ENCODE peak calls at places on chromosomes 12 and 14, in nine cellular contexts. One of them, this sample, is unnamed.

GRCh38 chr12:90842477-90842876 is 112.5 kb downstream of the CCER1 start:
- DNase-seq in activated CD4-positive, alpha-beta T cell treated with anti-CD3 and anti-CD28 coated beads, Interleukin-2, amount 50 U/mL, for 1 hour: no peak
- DNase-seq in stimulated activated CD4-positive, alpha-beta T cell treated with anti-CD3 and anti-CD28 coated beads, Interleukin-2, amount 100 ng/mL, for 24 hours: no peak
- DNase-seq in NCI-H345: no peak
- DNase-seq in EH: no peak
- DNase-seq in stimulated activated naive B cell treated with anti-CD40 and anti-IgM and Interleukin-4, amounts not matched to agents 10 μg/mL and 1 μg/mL and 100 μg/mL, for 72 hours: no peak
- DNase-seq in HT-29: no peak
- DNase-seq in mesenchymal stem cell: no peak
- DNase-seq in dermis blood vessel endothelial cell: no peak
- DNase-seq in this sample: no peak

GRCh38 chr12:54300732-54301427 is at the start of gene NFE2:
- DNase-seq in mesenchymal stem cell: peak
- DNase-seq in stimulated activated naive B cell treated with anti-CD40 and anti-IgM and Interleukin-4, amounts not matched to agents 10 μg/mL and 1 μg/mL and 100 μg/mL, for 72 hours: no peak
- DNase-seq in activated CD4-positive, alpha-beta T cell treated with anti-CD3 and anti-CD28 coated beads, Interleukin-2, amount 50 U/mL, for 1 hour: peak
- DNase-seq in dermis blood vessel endothelial cell: peak
- DNase-seq in EH: peak
- DNase-seq in NCI-H345: peak
- DNase-seq in HT-29: peak
- DNase-seq in stimulated activated CD4-positive, alpha-beta T cell treated with anti-CD3 and anti-CD28 coated beads, Interleukin-2, amount 100 ng/mL, for 24 hours: peak
- DNase-seq in this sample: no peak

GRCh38 chr14:100688598-100689499 is 37.8 kb upstream of the DLK1 start:
- DNase-seq in mesenchymal stem cell: peak
- DNase-seq in activated CD4-positive, alpha-beta T cell treated with anti-CD3 and anti-CD28 coated beads, Interleukin-2, amount 50 U/mL, for 1 hour: no peak
- DNase-seq in NCI-H345: no peak
- DNase-seq in stimulated activated CD4-positive, alpha-beta T cell treated with anti-CD3 and anti-CD28 coated beads, Interleukin-2, amount 100 ng/mL, for 24 hours: no peak
- DNase-seq in stimulated activated naive B cell treated with anti-CD40 and anti-IgM and Interleukin-4, amounts not matched to agents 10 μg/mL and 1 μg/mL and 100 μg/mL, for 72 hours: no peak
- DNase-seq in EH: peak
- DNase-seq in HT-29: no peak
- DNase-seq in dermis blood vessel endothelial cell: peak
- DNase-seq in this sample: no peak

GRCh38 chr12:42981379-42981778 is 391.8 kb upstream of the PRICKLE1 start:
- DNase-seq in stimulated activated CD4-positive, alpha-beta T cell treated with anti-CD3 and anti-CD28 coated beads, Interleukin-2, amount 100 ng/mL, for 24 hours: no peak
- DNase-seq in dermis blood vessel endothelial cell: no peak
- DNase-seq in stimulated activated naive B cell treated with anti-CD40 and anti-IgM and Interleukin-4, amounts not matched to agents 10 μg/mL and 1 μg/mL and 100 μg/mL, for 72 hours: no peak
- DNase-seq in EH: peak
- DNase-seq in HT-29: no peak
- DNase-seq in NCI-H345: no peak
- DNase-seq in activated CD4-positive, alpha-beta T cell treated with anti-CD3 and anti-CD28 coated beads, Interleukin-2, amount 50 U/mL, for 1 hour: no peak
- DNase-seq in mesenchymal stem cell: peak
- DNase-seq in this sample: no peak

GRCh38 chr14:99360774-99361595 is 89.0 kb upstream of the BCL11B start:
- DNase-seq in EH: no peak
- DNase-seq in stimulated activated CD4-positive, alpha-beta T cell treated with anti-CD3 and anti-CD28 coated beads, Interleukin-2, amount 100 ng/mL, for 24 hours: peak
- DNase-seq in mesenchymal stem cell: no peak
- DNase-seq in activated CD4-positive, alpha-beta T cell treated with anti-CD3 and anti-CD28 coated beads, Interleukin-2, amount 50 U/mL, for 1 hour: no peak
- DNase-seq in dermis blood vessel endothelial cell: no peak
- DNase-seq in HT-29: no peak
- DNase-seq in stimulated activated naive B cell treated with anti-CD40 and anti-IgM and Interleukin-4, amounts not matched to agents 10 μg/mL and 1 μg/mL and 100 μg/mL, for 72 hours: no peak
- DNase-seq in NCI-H345: no peak
- DNase-seq in this sample: no peak

GRCh38 chr12:70590051-70590450 is 47.2 kb downstream of the PTPRB start:
- DNase-seq in stimulated activated CD4-positive, alpha-beta T cell treated with anti-CD3 and anti-CD28 coated beads, Interleukin-2, amount 100 ng/mL, for 24 hours: peak
- DNase-seq in mesenchymal stem cell: peak
- DNase-seq in NCI-H345: peak
- DNase-seq in stimulated activated naive B cell treated with anti-CD40 and anti-IgM and Interleukin-4, amounts not matched to agents 10 μg/mL and 1 μg/mL and 100 μg/mL, for 72 hours: peak
- DNase-seq in dermis blood vessel endothelial cell: peak
- DNase-seq in HT-29: peak
- DNase-seq in EH: peak
- DNase-seq in activated CD4-positive, alpha-beta T cell treated with anti-CD3 and anti-CD28 coated beads, Interleukin-2, amount 50 U/mL, for 1 hour: peak
- DNase-seq in this sample: peak

GRCh38 chr14:69138189-69138535 is 14.8 kb downstream of the DCAF5 start:
- DNase-seq in stimulated activated naive B cell treated with anti-CD40 and anti-IgM and Interleukin-4, amounts not matched to agents 10 μg/mL and 1 μg/mL and 100 μg/mL, for 72 hours: no peak
- DNase-seq in mesenchymal stem cell: peak
- DNase-seq in stimulated activated CD4-positive, alpha-beta T cell treated with anti-CD3 and anti-CD28 coated beads, Interleukin-2, amount 100 ng/mL, for 24 hours: no peak
- DNase-seq in dermis blood vessel endothelial cell: peak
- DNase-seq in NCI-H345: no peak
- DNase-seq in HT-29: no peak
- DNase-seq in EH: peak
- DNase-seq in activated CD4-positive, alpha-beta T cell treated with anti-CD3 and anti-CD28 coated beads, Interleukin-2, amount 50 U/mL, for 1 hour: no peak
- DNase-seq in this sample: peak

GRCh38 chr14:103808403-103809001 is 38.9 kb downstream of the PPP1R13B start:
- DNase-seq in EH: peak
- DNase-seq in stimulated activated naive B cell treated with anti-CD40 and anti-IgM and Interleukin-4, amounts not matched to agents 10 μg/mL and 1 μg/mL and 100 μg/mL, for 72 hours: peak
- DNase-seq in activated CD4-positive, alpha-beta T cell treated with anti-CD3 and anti-CD28 coated beads, Interleukin-2, amount 50 U/mL, for 1 hour: peak
- DNase-seq in mesenchymal stem cell: peak
- DNase-seq in NCI-H345: peak
- DNase-seq in stimulated activated CD4-positive, alpha-beta T cell treated with anti-CD3 and anti-CD28 coated beads, Interleukin-2, amount 100 ng/mL, for 24 hours: peak
- DNase-seq in dermis blood vessel endothelial cell: peak
- DNase-seq in HT-29: peak
- DNase-seq in this sample: peak

GRCh38 chr14:77071938-77072388 is 26.1 kb upstream of the CIPC start:
- DNase-seq in stimulated activated naive B cell treated with anti-CD40 and anti-IgM and Interleukin-4, amounts not matched to agents 10 μg/mL and 1 μg/mL and 100 μg/mL, for 72 hours: no peak
- DNase-seq in mesenchymal stem cell: no peak
- DNase-seq in dermis blood vessel endothelial cell: no peak
- DNase-seq in EH: peak
- DNase-seq in activated CD4-positive, alpha-beta T cell treated with anti-CD3 and anti-CD28 coated beads, Interleukin-2, amount 50 U/mL, for 1 hour: no peak
- DNase-seq in stimulated activated CD4-positive, alpha-beta T cell treated with anti-CD3 and anti-CD28 coated beads, Interleukin-2, amount 100 ng/mL, for 24 hours: no peak
- DNase-seq in NCI-H345: no peak
- DNase-seq in HT-29: no peak
- DNase-seq in this sample: no peak

GRCh38 chr14:90995785-90996184 is 64.7 kb downstream of the RPS6KA5 start:
- DNase-seq in NCI-H345: no peak
- DNase-seq in stimulated activated CD4-positive, alpha-beta T cell treated with anti-CD3 and anti-CD28 coated beads, Interleukin-2, amount 100 ng/mL, for 24 hours: no peak
- DNase-seq in activated CD4-positive, alpha-beta T cell treated with anti-CD3 and anti-CD28 coated beads, Interleukin-2, amount 50 U/mL, for 1 hour: no peak
- DNase-seq in HT-29: no peak
- DNase-seq in mesenchymal stem cell: no peak
- DNase-seq in dermis blood vessel endothelial cell: no peak
- DNase-seq in EH: no peak
- DNase-seq in stimulated activated naive B cell treated with anti-CD40 and anti-IgM and Interleukin-4, amounts not matched to agents 10 μg/mL and 1 μg/mL and 100 μg/mL, for 72 hours: no peak
- DNase-seq in this sample: no peak

GRCh38 chr12:106303202-106303820 is 778 bp downstream of the TCP11L2 start:
- DNase-seq in dermis blood vessel endothelial cell: peak
- DNase-seq in activated CD4-positive, alpha-beta T cell treated with anti-CD3 and anti-CD28 coated beads, Interleukin-2, amount 50 U/mL, for 1 hour: peak
- DNase-seq in stimulated activated CD4-positive, alpha-beta T cell treated with anti-CD3 and anti-CD28 coated beads, Interleukin-2, amount 100 ng/mL, for 24 hours: peak
- DNase-seq in EH: peak
- DNase-seq in HT-29: peak
- DNase-seq in stimulated activated naive B cell treated with anti-CD40 and anti-IgM and Interleukin-4, amounts not matched to agents 10 μg/mL and 1 μg/mL and 100 μg/mL, for 72 hours: peak
- DNase-seq in mesenchymal stem cell: peak
- DNase-seq in NCI-H345: peak
- DNase-seq in this sample: peak

GRCh38 chr12:117714203-117714602 is 254.6 kb downstream of the KSR2 start:
- DNase-seq in NCI-H345: no peak
- DNase-seq in dermis blood vessel endothelial cell: no peak
- DNase-seq in stimulated activated CD4-positive, alpha-beta T cell treated with anti-CD3 and anti-CD28 coated beads, Interleukin-2, amount 100 ng/mL, for 24 hours: no peak
- DNase-seq in mesenchymal stem cell: no peak
- DNase-seq in EH: no peak
- DNase-seq in HT-29: no peak
- DNase-seq in stimulated activated naive B cell treated with anti-CD40 and anti-IgM and Interleukin-4, amounts not matched to agents 10 μg/mL and 1 μg/mL and 100 μg/mL, for 72 hours: no peak
- DNase-seq in activated CD4-positive, alpha-beta T cell treated with anti-CD3 and anti-CD28 coated beads, Interleukin-2, amount 50 U/mL, for 1 hour: no peak
- DNase-seq in this sample: no peak

GRCh38 chr12:20477691-20478090 is 109.4 kb downstream of the PDE3A start:
- DNase-seq in stimulated activated CD4-positive, alpha-beta T cell treated with anti-CD3 and anti-CD28 coated beads, Interleukin-2, amount 100 ng/mL, for 24 hours: no peak
- DNase-seq in stimulated activated naive B cell treated with anti-CD40 and anti-IgM and Interleukin-4, amounts not matched to agents 10 μg/mL and 1 μg/mL and 100 μg/mL, for 72 hours: no peak
- DNase-seq in HT-29: no peak
- DNase-seq in EH: no peak
- DNase-seq in dermis blood vessel endothelial cell: no peak
- DNase-seq in NCI-H345: no peak
- DNase-seq in mesenchymal stem cell: no peak
- DNase-seq in activated CD4-positive, alpha-beta T cell treated with anti-CD3 and anti-CD28 coated beads, Interleukin-2, amount 50 U/mL, for 1 hour: no peak
- DNase-seq in this sample: no peak

GRCh38 chr12:122116707-122117535 is 38.4 kb downstream of the MLXIP start:
- DNase-seq in mesenchymal stem cell: no peak
- DNase-seq in stimulated activated CD4-positive, alpha-beta T cell treated with anti-CD3 and anti-CD28 coated beads, Interleukin-2, amount 100 ng/mL, for 24 hours: no peak
- DNase-seq in NCI-H345: peak
- DNase-seq in stimulated activated naive B cell treated with anti-CD40 and anti-IgM and Interleukin-4, amounts not matched to agents 10 μg/mL and 1 μg/mL and 100 μg/mL, for 72 hours: no peak
- DNase-seq in EH: no peak
- DNase-seq in HT-29: peak
- DNase-seq in dermis blood vessel endothelial cell: no peak
- DNase-seq in activated CD4-positive, alpha-beta T cell treated with anti-CD3 and anti-CD28 coated beads, Interleukin-2, amount 50 U/mL, for 1 hour: no peak
- DNase-seq in this sample: no peak